ENCODE peak calls at places on chromosomes 6 and 20, in six cellular contexts. T is activated T-helper 1 cell treated with anti-CD3 and anti-CD28 coated beads, Interleukin-12 subunit alpha, Interleukin-12 subunit beta, Interleukin-2, Interleukin-4 antibody, amounts not matched to agents 30 ng/mL and 10 ng/mL and 1 ng/mL, durations not matched to agents 14 hours and 24 hours and 36 hours; G is GOT3; A is progenitor cell of endocrine pancreas; B is M059J; R is OCI-LY7. V is an unnamed sample.
A peak's percentile ranks its signal among the peaks of the same experiment; 100 is the strongest.

GRCh38 chr20:6920991-6921613 is 153.6 kb downstream of the BMP2 start:
- DNase-seq in T (no peak), G (no peak), A (no peak), B (peak; percentile 31), R (no peak), V (no peak)

GRCh38 chr6:126361832-126362231 is 21.9 kb downstream of the CENPW start:
- DNase-seq in T (no peak), G (no peak), A (no peak), B (no peak), R (no peak), V (no peak)

GRCh38 chr6:36120979-36121706 is 9.2 kb upstream of the MAPK13 start:
- DNase-seq in T (peak; percentile 52), G (no peak), A (no peak), B (peak; percentile 72), R (peak; percentile 67), V (peak; percentile 63)

GRCh38 chr6:45364466-45364865 is 13.3 kb downstream of the SUPT3H start:
- DNase-seq in T (no peak), G (no peak), A (no peak), B (no peak), R (no peak), V (no peak)

GRCh38 chr6:101883398-101883975 is 490.0 kb downstream of the GRIK2 start:
- DNase-seq in T (no peak), G (no peak), A (no peak), B (no peak), R (no peak), V (no peak)

GRCh38 chr20:11553603-11554002 is 364.1 kb upstream of the BTBD3 start:
- DNase-seq in T (no peak), G (no peak), A (no peak), B (peak; percentile 39), R (no peak), V (no peak)

GRCh38 chr6:87907521-87907920 is 140.1 kb upstream of the SPACA1 start:
- DNase-seq in T (peak; percentile 15), G (no peak), A (no peak), B (peak; percentile 81), R (peak; percentile 72), V (no peak)

GRCh38 chr6:150534514-150534913 is 65.2 kb upstream of the PLEKHG1 start:
- DNase-seq in T (no peak), G (no peak), A (no peak), B (no peak), R (no peak), V (no peak)

GRCh38 chr6:148455225-148455624 is 112.6 kb downstream of the SASH1 start:
- DNase-seq in T (no peak), G (no peak), A (no peak), B (peak; percentile 52), R (no peak), V (no peak)

GRCh38 chr6:28682542-28682941 is 156.9 kb downstream of the GPX5 start:
- DNase-seq in T (no peak), G (no peak), A (no peak), B (no peak), R (peak; percentile 29), V (no peak)

GRCh38 chr6:53627391-53628218 is 38.0 kb downstream of the KLHL31 start:
- DNase-seq in T (no peak), G (no peak), A (no peak), B (no peak), R (no peak), V (no peak)

GRCh38 chr6:10643214-10643641 is 51.2 kb downstream of the C6orf52 start:
- DNase-seq in T (no peak), G (no peak), A (no peak), B (no peak), R (peak; percentile 67), V (no peak)

V was measured in CD4-positive, alpha-beta T cell.